ENCODE peak calls at places on chromosomes 4 and X, in four cellular contexts. One of them, this sample, is unnamed.

GRCh38 chr4:93178279-93178678 is 650.3 kb upstream of the ATOH1 start:
- DNase-seq in midbrain: no peak
- DNase-seq in GM12891: no peak
- DNase-seq in activated CD4-positive, alpha-beta memory T cell treated with anti-CD3 and anti-CD28 coated beads for 36 hours: no peak
- DNase-seq in this sample: no peak

GRCh38 chrX:116230136-116230886 is 59.8 kb downstream of the AGTR2 start:
- DNase-seq in midbrain: no peak
- DNase-seq in GM12891: no peak
- DNase-seq in activated CD4-positive, alpha-beta memory T cell treated with anti-CD3 and anti-CD28 coated beads for 36 hours: no peak
- DNase-seq in this sample: no peak

GRCh38 chr4:183291070-183291469 is 29.0 kb downstream of the CLDN22 start:
- DNase-seq in midbrain: no peak
- DNase-seq in GM12891: no peak
- DNase-seq in activated CD4-positive, alpha-beta memory T cell treated with anti-CD3 and anti-CD28 coated beads for 36 hours: no peak
- DNase-seq in this sample: no peak

GRCh38 chrX:114152130-114152529 is 431.8 kb upstream of the HTR2C start:
- DNase-seq in midbrain: no peak
- DNase-seq in GM12891: no peak
- DNase-seq in activated CD4-positive, alpha-beta memory T cell treated with anti-CD3 and anti-CD28 coated beads for 36 hours: no peak
- DNase-seq in this sample: no peak

GRCh38 chrX:110403436-110403835 is 44.8 kb downstream of the RTL9 start:
- DNase-seq in midbrain: no peak
- DNase-seq in GM12891: no peak
- DNase-seq in activated CD4-positive, alpha-beta memory T cell treated with anti-CD3 and anti-CD28 coated beads for 36 hours: no peak
- DNase-seq in this sample: no peak

GRCh38 chr4:154936873-154937272 is 155.8 kb downstream of the RBM46 start:
- DNase-seq in midbrain: no peak
- DNase-seq in GM12891: no peak
- DNase-seq in activated CD4-positive, alpha-beta memory T cell treated with anti-CD3 and anti-CD28 coated beads for 36 hours: no peak
- DNase-seq in this sample: no peak

GRCh38 chr4:27010334-27010940 is 149.8 kb downstream of the STIM2 start:
- DNase-seq in midbrain: peak
- DNase-seq in GM12891: no peak
- DNase-seq in activated CD4-positive, alpha-beta memory T cell treated with anti-CD3 and anti-CD28 coated beads for 36 hours: peak
- DNase-seq in this sample: no peak

GRCh38 chr4:27714073-27714472 is 853.4 kb downstream of the STIM2 start:
- DNase-seq in midbrain: no peak
- DNase-seq in GM12891: no peak
- DNase-seq in activated CD4-positive, alpha-beta memory T cell treated with anti-CD3 and anti-CD28 coated beads for 36 hours: no peak
- DNase-seq in this sample: no peak

GRCh38 chr4:56768772-56769171 is 52.7 kb downstream of the SPINK2 start:
- DNase-seq in midbrain: no peak
- DNase-seq in GM12891: no peak
- DNase-seq in activated CD4-positive, alpha-beta memory T cell treated with anti-CD3 and anti-CD28 coated beads for 36 hours: peak
- DNase-seq in this sample: no peak

GRCh38 chr4:99529218-99529617 is 18.4 kb downstream of the C4orf17 start:
- DNase-seq in midbrain: no peak
- DNase-seq in GM12891: no peak
- DNase-seq in activated CD4-positive, alpha-beta memory T cell treated with anti-CD3 and anti-CD28 coated beads for 36 hours: no peak
- DNase-seq in this sample: no peak

GRCh38 chr4:88734403-88734949 is 36.8 kb upstream of the NAP1L5 start:
- DNase-seq in midbrain: no peak
- DNase-seq in GM12891: no peak
- DNase-seq in activated CD4-positive, alpha-beta memory T cell treated with anti-CD3 and anti-CD28 coated beads for 36 hours: no peak
- DNase-seq in this sample: no peak

GRCh38 chr4:76665139-76665538 is 230.1 kb downstream of the SHROOM3 start:
- DNase-seq in midbrain: no peak
- DNase-seq in GM12891: no peak
- DNase-seq in activated CD4-positive, alpha-beta memory T cell treated with anti-CD3 and anti-CD28 coated beads for 36 hours: no peak
- DNase-seq in this sample: no peak